ENCODE peak calls at places on chromosomes 1 and 21, in six cellular contexts. J, V, L, W, H and U are unnamed samples.

GRCh38 chr1:155277896-155278688 is 829 bp downstream of the HCN3 start:
- ATAC-seq in V (peak; percentile 36), H (peak; percentile 29), W (peak; percentile 48), J (no peak), L (peak; percentile 70), U (peak; percentile 44)

GRCh38 chr1:220378571-220379302 is 106.5 kb upstream of the RAB3GAP2 start:
- ATAC-seq in W (no peak), J (no peak), V (peak; percentile 94), H (no peak), L (no peak), U (no peak)

GRCh38 chr1:204991342-204991844 is 51.6 kb upstream of the CNTN2 start:
- ATAC-seq in H (no peak), W (no peak), V (no peak), L (no peak), J (no peak), U (peak; percentile 77)

GRCh38 chr21:41769933-41770332 is 3.1 kb upstream of the RIPK4 start:
- ATAC-seq in W (no peak), V (no peak), L (no peak), J (no peak), H (no peak), U (no peak)

GRCh38 chr1:236320671-236321070 is 38.9 kb upstream of the ERO1B start:
- ATAC-seq in V (no peak), H (no peak), L (no peak), J (no peak), W (no peak), U (no peak)

GRCh38 chr1:155251566-155251965 is 3.7 kb downstream of the ENTREP3 start:
- ATAC-seq in W (no peak), H (no peak), V (no peak), J (no peak), L (no peak), U (no peak)

GRCh38 chr1:201374376-201374775 is 3.1 kb downstream of the TNNT2 start:
- ATAC-seq in L (no peak), H (no peak), V (no peak), W (no peak), J (peak; percentile 6), U (no peak)

GRCh38 chr1:237261198-237261597 is 219.2 kb downstream of the RYR2 start:
- ATAC-seq in H (no peak), W (no peak), J (no peak), V (no peak), L (no peak), U (no peak)

GRCh38 chr1:234408757-234409156 is 35.5 kb downstream of the COA6 start:
- ATAC-seq in V (no peak), W (peak; percentile 94), J (no peak), H (no peak), L (peak; percentile 89), U (no peak)

GRCh38 chr21:45929477-45929876 is 52.1 kb upstream of the COL6A1 start:
- ATAC-seq in L (no peak), H (no peak), W (no peak), V (no peak), J (peak; percentile 37), U (no peak)

GRCh38 chr1:172753964-172754363 is 95.1 kb downstream of the FASLG start:
- ATAC-seq in J (no peak), W (peak; percentile 87), L (no peak), V (no peak), H (peak; percentile 80), U (peak; percentile 82)

GRCh38 chr1:107897428-107898339 is 67.3 kb downstream of the VAV3 start:
- ATAC-seq in L (peak; percentile 72), V (no peak), W (peak; percentile 79), J (no peak), H (peak; percentile 69), U (peak; percentile 96)

GRCh38 chr1:210438928-210439841 is 110.5 kb downstream of the HHAT start:
- ATAC-seq in J (no peak), H (no peak), V (no peak), W (no peak), L (no peak), U (no peak)

GRCh38 chr21:40507978-40508377 is 339.0 kb downstream of the DSCAM start:
- ATAC-seq in J (no peak), W (no peak), L (no peak), V (peak; percentile 99), H (no peak), U (no peak)

GRCh38 chr21:30434033-30434631 is 4.1 kb downstream of the KRTAP13-4 start:
- ATAC-seq in L (no peak), J (peak; percentile 26), V (peak; percentile 83), H (peak; percentile 81), W (peak; percentile 49), U (no peak)

GRCh38 chr1:59453297-59453970 is 156.5 kb downstream of the FGGY start:
- ATAC-seq in J (peak; percentile 26), V (no peak), W (no peak), H (no peak), L (no peak), U (peak; percentile 43)

GRCh38 chr1:101205457-101205856 is 31.4 kb upstream of the S1PR1 start:
- ATAC-seq in J (no peak), W (peak; percentile 76), L (no peak), H (no peak), V (no peak), U (peak; percentile 50)

GRCh38 chr1:157882560-157882959 is 41.0 kb upstream of the CD5L start:
- ATAC-seq in H (no peak), W (no peak), L (no peak), V (no peak), J (no peak), U (no peak)

GRCh38 chr1:113166473-113166872 is 93.5 kb downstream of the LRIG2 start:
- ATAC-seq in L (no peak), W (no peak), J (no peak), V (no peak), H (no peak), U (no peak)

GRCh38 chr1:180953291-180953747 is 40.6 kb downstream of the KIAA1614 start:
- ATAC-seq in L (no peak), W (peak; percentile 7), J (no peak), V (peak; percentile 13), H (no peak), U (peak; percentile 4)

GRCh38 chr21:29215709-29216108 is 83.0 kb upstream of the BACH1 start:
- ATAC-seq in W (no peak), L (no peak), J (no peak), V (no peak), H (no peak), U (no peak)

GRCh38 chr1:225834417-225835329 is 24.7 kb downstream of the EPHX1 start:
- ATAC-seq in H (no peak), J (peak; percentile 92), W (no peak), L (no peak), V (no peak), U (no peak)

GRCh38 chr1:91707114-91707889 is 178.6 kb downstream of the TGFBR3 start:
- ATAC-seq in H (no peak), J (peak; percentile 88), W (no peak), L (no peak), V (peak; percentile 35), U (peak; percentile 32)